ENCODE peak calls at places on chromosomes 6 and 20, in eight cellular contexts. K is endothelial cell; M is activated T-cell treated with anti-CD3 and anti-CD28 coated beads, Interleukin-2, amount 50 U/mL, for 72 hours; L is NCI-H526; I is LoVo; U is HS-5; R is A172; X is anterior cingulate cortex. S is an unnamed sample.

GRCh38 chr20:62728028-62728780 is 19.6 kb downstream of the NTSR1 start:
- DNase-seq in K (no peak), M (no peak), L (no peak), I (no peak), U (no peak), R (peak), X (no peak), S (no peak)

GRCh38 chr6:7115452-7116223 is 7.9 kb downstream of the RREB1 start:
- DNase-seq in K (no peak), M (no peak), L (no peak), I (no peak), U (no peak), R (no peak), X (no peak), S (no peak)

GRCh38 chr6:25777031-25777430 is 22.5 kb downstream of the SLC17A4 start:
- DNase-seq in K (no peak), M (no peak), L (no peak), I (no peak), U (no peak), R (no peak), X (no peak), S (no peak)

GRCh38 chr20:61839223-61839911 is 226.3 kb downstream of the TAF4 start:
- DNase-seq in K (no peak), M (no peak), L (no peak), I (no peak), U (no peak), R (no peak), X (no peak), S (no peak)

GRCh38 chr6:146912730-146913680 is 291.2 kb upstream of the STXBP5 start:
- DNase-seq in K (no peak), M (no peak), L (no peak), I (no peak), U (no peak), R (no peak), X (no peak), S (no peak)

GRCh38 chr6:53335224-53335994 is 13.3 kb downstream of the ELOVL5 start:
- DNase-seq in K (peak), M (peak), L (no peak), I (no peak), U (no peak), R (no peak), X (no peak), S (no peak)

GRCh38 chr20:326645-327031 is 1.3 kb downstream of the SOX12 start:
- DNase-seq in K (peak), M (no peak), L (peak), I (no peak), U (no peak), R (peak), X (no peak), S (no peak)

GRCh38 chr6:5552243-5552642 is 290.9 kb downstream of the FARS2 start:
- DNase-seq in K (no peak), M (no peak), L (no peak), I (no peak), U (no peak), R (no peak), X (no peak), S (no peak)

GRCh38 chr20:56974499-56975250 is 291.8 kb downstream of the BMP7 start:
- DNase-seq in K (peak), M (peak), L (peak), I (peak), U (no peak), R (peak), X (no peak), S (peak)

GRCh38 chr6:56040271-56040670 is 164.9 kb upstream of the BMP5 start:
- DNase-seq in K (no peak), M (no peak), L (no peak), I (no peak), U (peak), R (no peak), X (no peak), S (no peak)

GRCh38 chr20:21719592-21720214 is 14.2 kb downstream of the PAX1 start:
- DNase-seq in K (peak), M (peak), L (peak), I (peak), U (peak), R (peak), X (peak), S (peak)

GRCh38 chr6:29818892-29819291 is 8.7 kb upstream of the HLA-G start:
- DNase-seq in K (no peak), M (no peak), L (no peak), I (no peak), U (no peak), R (no peak), X (no peak), S (no peak)

GRCh38 chr6:15389759-15390723 is 144.2 kb downstream of the JARID2 start:
- DNase-seq in K (peak), M (no peak), L (peak), I (no peak), U (peak), R (peak), X (no peak), S (no peak)

GRCh38 chr20:51442602-51443001 is 99.9 kb downstream of the NFATC2 start:
- DNase-seq in K (no peak), M (no peak), L (no peak), I (no peak), U (no peak), R (no peak), X (no peak), S (no peak)

GRCh38 chr6:117739869-117740268 is 64.6 kb downstream of the NUS1 start:
- DNase-seq in K (no peak), M (no peak), L (no peak), I (no peak), U (no peak), R (no peak), X (no peak), S (no peak)

GRCh38 chr6:108874470-108875160 is 26.4 kb downstream of the ARMC2 start:
- DNase-seq in K (no peak), M (peak), L (no peak), I (no peak), U (no peak), R (no peak), X (no peak), S (no peak)

GRCh38 chr6:10184408-10185187 is 230.3 kb downstream of the TFAP2A start:
- DNase-seq in K (no peak), M (no peak), L (no peak), I (no peak), U (no peak), R (peak), X (no peak), S (no peak)

GRCh38 chr6:111552241-111552744 is 53.4 kb downstream of the TRAF3IP2 start:
- DNase-seq in K (no peak), M (no peak), L (peak), I (peak), U (peak), R (peak), X (peak), S (peak)

GRCh38 chr20:24002896-24003295 is 14.3 kb upstream of the GGTLC1 start:
- DNase-seq in K (no peak), M (no peak), L (no peak), I (no peak), U (no peak), R (no peak), X (no peak), S (no peak)

GRCh38 chr6:35370124-35370741 is 27.9 kb downstream of the PPARD start:
- DNase-seq in K (no peak), M (peak), L (no peak), I (peak), U (peak), R (peak), X (peak), S (peak)

GRCh38 chr20:8443464-8444072 is 311.5 kb downstream of the PLCB1 start:
- DNase-seq in K (no peak), M (no peak), L (no peak), I (no peak), U (no peak), R (no peak), X (no peak), S (no peak)

GRCh38 chr6:17224056-17224455 is 57.1 kb upstream of the RBM24 start:
- DNase-seq in K (no peak), M (no peak), L (no peak), I (no peak), U (no peak), R (no peak), X (no peak), S (no peak)

GRCh38 chr6:1311400-1312192 is at the start of gene FOXQ1:
- DNase-seq in K (peak), M (peak), L (peak), I (peak), U (no peak), R (no peak), X (peak), S (no peak)

S was measured in hypothalamus.